ENCODE peak calls at places on chromosomes 7 and 10, in four cellular contexts. K is dorsolateral prefrontal cortex; G is Karpas-422; M is CD8-positive, alpha-beta T cell. S is an unnamed sample.

GRCh38 chr10:86758231-86759072 is 2.0 kb downstream of the BMPR1A start:
- DNase-seq in K (no peak), G (no peak), M (no peak), S (no peak)

GRCh38 chr7:149422065-149422913 is 38.6 kb downstream of the ZNF777 start:
- DNase-seq in K (no peak), G (peak; percentile 94), M (peak; percentile 87), S (peak; percentile 42)

GRCh38 chr10:102450124-102450373 is 1.3 kb downstream of the C10orf95 start:
- DNase-seq in K (no peak), G (no peak), M (no peak), S (no peak)

GRCh38 chr10:106082865-106083264 is 1081.6 kb downstream of the SORCS1 start:
- DNase-seq in K (no peak), G (no peak), M (no peak), S (no peak)

GRCh38 chr10:92420554-92421275 is 129.7 kb downstream of the MARCHF5 start:
- DNase-seq in K (no peak), G (no peak), M (no peak), S (no peak)

GRCh38 chr10:110498087-110498981 is 627 bp downstream of the DUSP5 start:
- DNase-seq in K (no peak), G (peak; percentile 77), M (peak; percentile 73), S (no peak)

GRCh38 chr7:13139436-13139835 is 452.0 kb downstream of the ARL4A start:
- DNase-seq in K (no peak), G (no peak), M (no peak), S (no peak)

GRCh38 chr7:104793066-104793465 is 220.9 kb upstream of the KMT2E start:
- DNase-seq in K (no peak), G (no peak), M (no peak), S (no peak)

GRCh38 chr10:62839595-62839994 is 23.4 kb upstream of the EGR2 start:
- DNase-seq in K (no peak), G (no peak), M (no peak), S (no peak)

GRCh38 chr7:16563281-16564022 is 36.8 kb downstream of the LRRC72 start:
- DNase-seq in K (no peak), G (peak; percentile 45), M (no peak), S (no peak)

GRCh38 chr7:142439739-142440138 is 181.9 kb upstream of the PRSS58 start:
- DNase-seq in K (no peak), G (no peak), M (no peak), S (no peak)

GRCh38 chr10:36531621-36532020 is 593.8 kb upstream of the ANKRD30A start:
- DNase-seq in K (no peak), G (no peak), M (no peak), S (no peak)

GRCh38 chr7:28776463-28777157 is 181.5 kb downstream of the TRIL start:
- DNase-seq in K (no peak), G (no peak), M (no peak), S (no peak)

GRCh38 chr7:44959433-44959951 is 19.3 kb downstream of the MYO1G start:
- DNase-seq in K (peak; percentile 1), G (no peak), M (peak; percentile 50), S (no peak)

GRCh38 chr10:69499726-69500689 is 48.7 kb downstream of the TSPAN15 start:
- DNase-seq in K (no peak), G (no peak), M (no peak), S (no peak)

GRCh38 chr7:88391247-88391646 is 84.6 kb upstream of the STEAP4 start:
- DNase-seq in K (no peak), G (no peak), M (no peak), S (no peak)
- H3K27ac ChIP-seq in K (no peak overlapping the region), G (no peak overlapping the region), M (no peak overlapping the region), S (no peak overlapping the region)

GRCh38 chr7:50446542-50446960 is 3.6 kb downstream of the FIGNL1 start:
- DNase-seq in K (no peak), G (no peak), M (no peak), S (no peak)

GRCh38 chr7:50449881-50450690 is at the start of gene FIGNL1:
- DNase-seq in K (peak; percentile 63), G (peak; percentile 96), M (peak; percentile 90), S (peak; percentile 14)

GRCh38 chr7:50449501-50449880 is 659 bp downstream of the FIGNL1 start:
- DNase-seq in K (no peak), G (peak; percentile 50), M (no peak), S (no peak)

GRCh38 chr7:50448823-50449222 is 1.3 kb downstream of the FIGNL1 start:
- DNase-seq in K (no peak), G (no peak), M (no peak), S (no peak)

GRCh38 chr7:50450691-50451051 is 521 bp upstream of the FIGNL1 start:
- DNase-seq in K (no peak), G (peak; percentile 73), M (no peak), S (no peak)
- H3K27ac ChIP-seq in K (no peak overlapping the region), G (peak overlapping the region; percentile 69), M (peak overlapping the region; percentile 80), S (peak overlapping the region; percentile 45)

GRCh38 chr7:46290374-46291061 is 369.4 kb upstream of the IGFBP3 start:
- DNase-seq in K (no peak), G (no peak), M (no peak), S (no peak)
- H3K27ac ChIP-seq in K (no peak overlapping the region), G (no peak overlapping the region), M (no peak overlapping the region), S (no peak overlapping the region)

GRCh38 chr10:85490431-85490830 is 876.2 kb downstream of the GRID1 start:
- DNase-seq in K (no peak), G (no peak), M (no peak), S (no peak)
- H3K27ac ChIP-seq in K (peak overlapping the region; percentile 35), G (no peak overlapping the region), M (no peak overlapping the region), S (peak overlapping the region; percentile 89)

S was measured in substantia nigra.